ENCODE peak calls at places on chromosomes 6 and 20, in five cellular contexts. One of them, this sample, is unnamed.

GRCh38 chr6:170137176-170137891 is 153.5 kb downstream of the DLL1 start:
- DNase-seq in H1: no peak
- DNase-seq in HEK293T: no peak
- DNase-seq in NT2/D1: no peak
- DNase-seq in HepG2: no peak
- DNase-seq in this sample: no peak

GRCh38 chr6:223763-224162 is 68.5 kb upstream of the DUSP22 start:
- DNase-seq in NT2/D1: no peak
- DNase-seq in HEK293T: no peak
- DNase-seq in HepG2: no peak
- DNase-seq in H1: no peak
- DNase-seq in this sample: no peak

GRCh38 chr6:47097092-47097945 is 55.2 kb upstream of the ADGRF1 start:
- DNase-seq in HepG2: peak
- DNase-seq in HEK293T: peak
- DNase-seq in H1: no peak
- DNase-seq in NT2/D1: no peak
- DNase-seq in this sample: peak

GRCh38 chr6:26240981-26241770 is 123.8 kb upstream of the BTN3A2 start:
- DNase-seq in HEK293T: no peak
- DNase-seq in NT2/D1: no peak
- DNase-seq in H1: no peak
- DNase-seq in HepG2: no peak
- DNase-seq in this sample: no peak

GRCh38 chr6:1604347-1604990 is 5.2 kb upstream of the FOXC1 start:
- DNase-seq in H1: no peak
- DNase-seq in HepG2: peak
- DNase-seq in HEK293T: peak
- DNase-seq in NT2/D1: no peak
- DNase-seq in this sample: no peak

GRCh38 chr6:168042426-168043192 is 36.4 kb downstream of the FRMD1 start:
- DNase-seq in NT2/D1: no peak
- DNase-seq in HepG2: no peak
- DNase-seq in H1: no peak
- DNase-seq in HEK293T: no peak
- DNase-seq in this sample: no peak

GRCh38 chr20:14717124-14718004 is 380.0 kb upstream of the FLRT3 start:
- DNase-seq in HepG2: peak
- DNase-seq in HEK293T: no peak
- DNase-seq in H1: no peak
- DNase-seq in NT2/D1: no peak
- DNase-seq in this sample: no peak

GRCh38 chr6:12844284-12845223 is 128.0 kb downstream of the PHACTR1 start:
- DNase-seq in H1: no peak
- DNase-seq in NT2/D1: peak
- DNase-seq in HepG2: peak
- DNase-seq in HEK293T: peak
- DNase-seq in this sample: no peak

GRCh38 chr6:135974416-135974815 is 122.9 kb downstream of the PDE7B start:
- DNase-seq in NT2/D1: no peak
- DNase-seq in HepG2: no peak
- DNase-seq in HEK293T: no peak
- DNase-seq in H1: no peak
- DNase-seq in this sample: no peak

GRCh38 chr6:169853196-169854082 is 102.0 kb downstream of the ERMARD start:
- DNase-seq in NT2/D1: no peak
- DNase-seq in HEK293T: no peak
- DNase-seq in H1: no peak
- DNase-seq in HepG2: no peak
- DNase-seq in this sample: no peak

GRCh38 chr20:51335329-51335841 is 207.1 kb downstream of the NFATC2 start:
- DNase-seq in H1: no peak
- DNase-seq in NT2/D1: no peak
- DNase-seq in HepG2: no peak
- DNase-seq in HEK293T: no peak
- DNase-seq in this sample: no peak

GRCh38 chr20:24960302-24960801 is 11.3 kb downstream of the CST7 start:
- DNase-seq in NT2/D1: no peak
- DNase-seq in HepG2: no peak
- DNase-seq in HEK293T: no peak
- DNase-seq in H1: no peak
- DNase-seq in this sample: no peak

GRCh38 chr6:142938510-142938909 is 6.5 kb downstream of the HIVEP2 start:
- DNase-seq in H1: no peak
- DNase-seq in NT2/D1: no peak
- DNase-seq in HEK293T: no peak
- DNase-seq in HepG2: no peak
- DNase-seq in this sample: no peak

GRCh38 chr20:50572922-50573777 is 63.0 kb downstream of the PTPN1 start:
- DNase-seq in NT2/D1: no peak
- DNase-seq in HepG2: no peak
- DNase-seq in H1: no peak
- DNase-seq in HEK293T: no peak
- DNase-seq in this sample: no peak

GRCh38 chr6:105675715-105676397 is 273.0 kb upstream of the PREP start:
- DNase-seq in H1: no peak
- DNase-seq in HEK293T: no peak
- DNase-seq in HepG2: no peak
- DNase-seq in NT2/D1: no peak
- DNase-seq in this sample: no peak

GRCh38 chr6:130008236-130008873 is 10.0 kb upstream of the L3MBTL3 start:
- DNase-seq in H1: no peak
- DNase-seq in HEK293T: no peak
- DNase-seq in HepG2: no peak
- DNase-seq in NT2/D1: no peak
- DNase-seq in this sample: no peak

GRCh38 chr20:25057234-25058050 is 497 bp downstream of the ACSS1 start:
- DNase-seq in H1: no peak
- DNase-seq in HEK293T: peak
- DNase-seq in NT2/D1: no peak
- DNase-seq in HepG2: no peak
- DNase-seq in this sample: no peak

GRCh38 chr6:21593927-21594421 is 423 bp downstream of the SOX4 start:
- DNase-seq in H1: no peak
- DNase-seq in HEK293T: no peak
- DNase-seq in NT2/D1: no peak
- DNase-seq in HepG2: peak
- DNase-seq in this sample: no peak

GRCh38 chr6:35687658-35688604 is 784 bp downstream of the FKBP5 start:
- DNase-seq in H1: no peak
- DNase-seq in HepG2: no peak
- DNase-seq in HEK293T: peak
- DNase-seq in NT2/D1: no peak
- DNase-seq in this sample: peak

GRCh38 chr20:5865604-5866003 is 84.7 kb downstream of the TRMT6 start:
- DNase-seq in HepG2: no peak
- DNase-seq in H1: no peak
- DNase-seq in HEK293T: no peak
- DNase-seq in NT2/D1: no peak
- DNase-seq in this sample: no peak
- TF ChIP-seq SUZ12 in HepG2: no peak
- TF ChIP-seq SUZ12 in H1: no peak
- TF ChIP-seq SUZ12 in HEK293T: no peak
- TF ChIP-seq SUZ12 in NT2/D1: no peak
- TF ChIP-seq SUZ12 in this sample: no peak

DNA sequence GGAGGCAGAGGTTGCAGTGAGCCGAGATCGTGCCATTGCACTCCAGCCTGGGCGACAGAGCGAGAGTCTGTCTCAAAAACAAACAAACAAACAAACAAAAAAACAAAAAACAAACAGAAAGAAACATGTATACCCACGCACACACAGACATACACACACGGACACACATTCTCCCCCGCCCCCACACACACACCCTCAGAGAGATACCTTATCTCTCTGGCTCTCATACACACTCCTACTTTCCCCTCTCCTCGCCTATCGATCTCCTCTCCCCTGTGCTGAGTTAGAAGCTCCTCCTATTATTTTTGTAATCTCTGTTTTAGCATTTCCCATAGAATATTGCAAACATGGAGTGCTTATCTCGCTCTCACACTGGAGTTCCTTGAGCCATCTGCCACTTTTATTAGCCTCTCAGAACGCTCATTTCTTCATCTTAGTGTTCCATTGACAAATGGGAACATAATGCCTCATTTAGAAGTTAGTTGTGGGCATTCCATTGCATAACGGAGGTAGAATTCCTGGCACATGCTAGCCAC is 144.2 kb upstream of the CITED2 start:
- DNase-seq in H1: no peak
- DNase-seq in HEK293T: no peak
- DNase-seq in HepG2: no peak
- DNase-seq in NT2/D1: no peak
- DNase-seq in this sample: no peak
- TF ChIP-seq SUZ12 in H1: no peak
- TF ChIP-seq SUZ12 in HEK293T: no peak
- TF ChIP-seq SUZ12 in HepG2: no peak
- TF ChIP-seq SUZ12 in NT2/D1: no peak
- TF ChIP-seq SUZ12 in this sample: no peak

GRCh38 chr20:33233129-33233774 is 2.5 kb upstream of the BPIFA1 start:
- DNase-seq in HepG2: peak
- DNase-seq in HEK293T: peak
- DNase-seq in NT2/D1: no peak
- DNase-seq in H1: peak
- DNase-seq in this sample: no peak
- TF ChIP-seq SUZ12 in HepG2: no peak
- TF ChIP-seq SUZ12 in HEK293T: no peak
- TF ChIP-seq SUZ12 in NT2/D1: no peak
- TF ChIP-seq SUZ12 in H1: no peak
- TF ChIP-seq SUZ12 in this sample: no peak

DNA sequence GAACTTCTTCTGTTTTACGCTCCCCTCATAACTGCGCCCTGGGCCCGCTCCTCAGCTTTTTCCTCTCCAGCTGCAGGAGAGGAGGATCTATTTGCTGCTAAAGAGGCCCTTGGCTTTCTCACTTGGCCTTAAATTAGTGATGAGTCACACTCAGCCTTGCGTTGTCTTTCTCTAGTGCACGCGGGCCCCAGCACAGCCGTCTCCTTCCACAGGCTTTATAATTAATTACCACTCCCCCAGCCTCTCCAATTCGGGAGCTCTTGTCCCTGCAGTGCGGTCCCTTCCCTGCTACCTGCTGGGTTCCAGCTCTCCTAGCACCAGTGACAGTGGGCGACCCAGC is 25.2 kb downstream of the PACSIN1 start:
- DNase-seq in H1: no peak
- DNase-seq in HEK293T: no peak
- DNase-seq in NT2/D1: no peak
- DNase-seq in HepG2: no peak
- DNase-seq in this sample: no peak
- TF ChIP-seq SUZ12 in H1: no peak
- TF ChIP-seq SUZ12 in HEK293T: no peak
- TF ChIP-seq SUZ12 in NT2/D1: no peak
- TF ChIP-seq SUZ12 in HepG2: no peak
- TF ChIP-seq SUZ12 in this sample: no peak

GRCh38 chr20:34715384-34715783 is 11.2 kb downstream of the TP53INP2 start:
- DNase-seq in NT2/D1: no peak
- DNase-seq in H1: no peak
- DNase-seq in HepG2: no peak
- DNase-seq in HEK293T: no peak
- DNase-seq in this sample: no peak
- TF ChIP-seq SUZ12 in NT2/D1: no peak
- TF ChIP-seq SUZ12 in H1: no peak
- TF ChIP-seq SUZ12 in HepG2: no peak
- TF ChIP-seq SUZ12 in HEK293T: no peak
- TF ChIP-seq SUZ12 in this sample: no peak

GRCh38 chr6:7401103-7401502 is 11.5 kb downstream of the RIOK1 start:
- DNase-seq in NT2/D1: no peak
- DNase-seq in H1: no peak
- DNase-seq in HepG2: no peak
- DNase-seq in HEK293T: no peak
- DNase-seq in this sample: no peak
- TF ChIP-seq SUZ12 in NT2/D1: no peak
- TF ChIP-seq SUZ12 in H1: no peak
- TF ChIP-seq SUZ12 in HepG2: no peak
- TF ChIP-seq SUZ12 in HEK293T: no peak
- TF ChIP-seq SUZ12 in this sample: no peak

GRCh38 chr20:5316188-5317158 is at the start of gene PROKR2:
- DNase-seq in NT2/D1: peak
- DNase-seq in HEK293T: no peak
- DNase-seq in H1: peak
- DNase-seq in HepG2: no peak
- DNase-seq in this sample: no peak
- TF ChIP-seq SUZ12 in NT2/D1: no peak
- TF ChIP-seq SUZ12 in HEK293T: no peak
- TF ChIP-seq SUZ12 in H1: peak
- TF ChIP-seq SUZ12 in HepG2: no peak
- TF ChIP-seq SUZ12 in this sample: no peak

GRCh38 chr20:3923818-3924217 is 34.6 kb downstream of the PANK2 start:
- DNase-seq in HEK293T: no peak
- DNase-seq in HepG2: no peak
- DNase-seq in NT2/D1: no peak
- DNase-seq in H1: no peak
- DNase-seq in this sample: no peak
- TF ChIP-seq SUZ12 in HEK293T: no peak
- TF ChIP-seq SUZ12 in HepG2: no peak
- TF ChIP-seq SUZ12 in NT2/D1: no peak
- TF ChIP-seq SUZ12 in H1: no peak
- TF ChIP-seq SUZ12 in this sample: no peak

GRCh38 chr20:10505320-10506226 is 70.5 kb downstream of the SLX4IP start:
- DNase-seq in HEK293T: no peak
- DNase-seq in H1: no peak
- DNase-seq in HepG2: no peak
- DNase-seq in NT2/D1: no peak
- DNase-seq in this sample: no peak
- TF ChIP-seq SUZ12 in HEK293T: no peak
- TF ChIP-seq SUZ12 in H1: no peak
- TF ChIP-seq SUZ12 in HepG2: no peak
- TF ChIP-seq SUZ12 in NT2/D1: no peak
- TF ChIP-seq SUZ12 in this sample: no peak

DNA sequence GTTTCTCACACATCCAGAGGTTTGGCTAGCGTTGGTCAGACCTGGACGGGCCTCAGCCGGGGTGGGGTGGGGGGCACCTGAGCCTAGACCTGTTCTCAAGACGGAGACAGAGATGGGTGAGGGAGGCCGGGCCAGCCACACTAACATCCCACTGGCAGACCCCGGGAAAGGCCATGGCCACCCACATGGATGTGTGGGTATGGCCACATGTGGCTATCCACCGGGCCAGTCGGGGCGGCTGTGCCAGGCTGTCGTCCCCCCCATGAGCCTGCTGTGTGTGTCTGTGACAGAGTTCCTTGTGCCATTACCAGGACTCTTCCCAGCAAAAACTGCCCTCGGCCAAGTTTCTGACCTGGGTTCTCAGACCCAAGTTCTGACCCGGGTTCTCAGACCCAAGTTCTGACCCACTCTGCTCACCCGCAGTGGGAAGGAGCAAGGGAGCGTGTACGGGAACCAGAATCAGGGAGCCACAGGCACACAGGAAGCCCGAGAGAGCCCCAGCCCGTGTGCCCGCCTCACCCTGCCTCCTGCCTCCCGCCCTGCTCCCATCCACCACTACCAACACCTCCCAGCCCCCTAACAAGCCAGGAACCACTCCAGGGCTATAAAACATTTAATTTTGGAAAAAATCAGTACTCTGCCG is 255.5 kb downstream of the TAF4 start:
- DNase-seq in HEK293T: no peak
- DNase-seq in H1: no peak
- DNase-seq in HepG2: no peak
- DNase-seq in NT2/D1: no peak
- DNase-seq in this sample: no peak
- TF ChIP-seq SUZ12 in HEK293T: no peak
- TF ChIP-seq SUZ12 in H1: no peak
- TF ChIP-seq SUZ12 in HepG2: no peak
- TF ChIP-seq SUZ12 in NT2/D1: no peak
- TF ChIP-seq SUZ12 in this sample: no peak

This sample was measured in GM12878.